ENCODE peak calls at places on chromosomes 4 and X, in seven cellular contexts. One of them, this sample, is unnamed.

GRCh38 chrX:136030357-136031225 is 45.4 kb downstream of the SLC9A6 start:
- DNase-seq in mesenchymal stem cell: peak; percentile 83
- DNase-seq in mesendoderm: no peak
- DNase-seq in H1: no peak
- DNase-seq in trophoblast cell: no peak
- DNase-seq in IMR-90: peak; percentile 76
- DNase-seq in neuronal stem cell: no peak
- DNase-seq in this sample: no peak

GRCh38 chr4:97530676-97531075 is 612.6 kb downstream of the STPG2 start:
- DNase-seq in mesenchymal stem cell: no peak
- DNase-seq in IMR-90: no peak
- DNase-seq in H1: no peak
- DNase-seq in trophoblast cell: no peak
- DNase-seq in mesendoderm: peak; percentile 1
- DNase-seq in neuronal stem cell: no peak
- DNase-seq in this sample: no peak

GRCh38 chr4:930827-931193 is 1.3 kb downstream of the GAK start:
- DNase-seq in H1: no peak
- DNase-seq in trophoblast cell: peak; percentile 26
- DNase-seq in mesendoderm: no peak
- DNase-seq in IMR-90: no peak
- DNase-seq in mesenchymal stem cell: no peak
- DNase-seq in neuronal stem cell: no peak
- DNase-seq in this sample: no peak

GRCh38 chr4:133812236-133812635 is 389.4 kb downstream of the PABPC4L start:
- DNase-seq in neuronal stem cell: no peak
- DNase-seq in H1: no peak
- DNase-seq in trophoblast cell: no peak
- DNase-seq in mesenchymal stem cell: no peak
- DNase-seq in IMR-90: no peak
- DNase-seq in mesendoderm: no peak
- DNase-seq in this sample: no peak

GRCh38 chr4:74097161-74097560 is 1.8 kb downstream of the CXCL2 start:
- DNase-seq in mesendoderm: no peak
- DNase-seq in H1: no peak
- DNase-seq in neuronal stem cell: no peak
- DNase-seq in mesenchymal stem cell: no peak
- DNase-seq in trophoblast cell: no peak
- DNase-seq in IMR-90: no peak
- DNase-seq in this sample: no peak

GRCh38 chr4:54277691-54278090 is 48.6 kb downstream of the PDGFRA start:
- DNase-seq in IMR-90: peak; percentile 92
- DNase-seq in neuronal stem cell: no peak
- DNase-seq in mesendoderm: no peak
- DNase-seq in trophoblast cell: peak; percentile 5
- DNase-seq in H1: no peak
- DNase-seq in mesenchymal stem cell: peak; percentile 73
- DNase-seq in this sample: no peak

GRCh38 chrX:9493936-9494335 is 29.1 kb downstream of the TBL1X start:
- DNase-seq in H1: no peak
- DNase-seq in trophoblast cell: no peak
- DNase-seq in mesendoderm: no peak
- DNase-seq in mesenchymal stem cell: no peak
- DNase-seq in IMR-90: no peak
- DNase-seq in neuronal stem cell: no peak
- DNase-seq in this sample: no peak

GRCh38 chr4:40316333-40316781 is 18.8 kb upstream of the CHRNA9 start:
- DNase-seq in trophoblast cell: peak; percentile 98
- DNase-seq in mesendoderm: no peak
- DNase-seq in mesenchymal stem cell: peak; percentile 99
- DNase-seq in H1: no peak
- DNase-seq in IMR-90: peak; percentile 93
- DNase-seq in neuronal stem cell: no peak
- DNase-seq in this sample: no peak

GRCh38 chr4:100189820-100190642 is at the start of gene DDIT4L:
- DNase-seq in trophoblast cell: peak; percentile 51
- DNase-seq in mesenchymal stem cell: peak; percentile 56
- DNase-seq in H1: peak; percentile 78
- DNase-seq in IMR-90: peak; percentile 37
- DNase-seq in neuronal stem cell: peak; percentile 44
- DNase-seq in mesendoderm: peak; percentile 69
- DNase-seq in this sample: peak; percentile 84

GRCh38 chrX:124737771-124738170 is 391.4 kb downstream of the SH2D1A start:
- DNase-seq in neuronal stem cell: no peak
- DNase-seq in mesenchymal stem cell: no peak
- DNase-seq in H1: no peak
- DNase-seq in IMR-90: no peak
- DNase-seq in mesendoderm: peak; percentile 10
- DNase-seq in trophoblast cell: no peak
- DNase-seq in this sample: peak; percentile 28

GRCh38 chrX:67583171-67583570 is 39.4 kb downstream of the AR start:
- DNase-seq in IMR-90: no peak
- DNase-seq in mesendoderm: no peak
- DNase-seq in H1: no peak
- DNase-seq in trophoblast cell: no peak
- DNase-seq in mesenchymal stem cell: no peak
- DNase-seq in neuronal stem cell: no peak
- DNase-seq in this sample: no peak

GRCh38 chrX:15143050-15143824 is 126.6 kb downstream of the ASB9 start:
- DNase-seq in IMR-90: peak; percentile 45
- DNase-seq in mesenchymal stem cell: peak; percentile 22
- DNase-seq in mesendoderm: peak; percentile 57
- DNase-seq in trophoblast cell: peak; percentile 70
- DNase-seq in H1: peak; percentile 47
- DNase-seq in neuronal stem cell: peak; percentile 14
- DNase-seq in this sample: peak; percentile 37

GRCh38 chr4:147518846-147519767 is 38.2 kb downstream of the EDNRA start:
- DNase-seq in H1: peak; percentile 59
- DNase-seq in mesenchymal stem cell: peak; percentile 76
- DNase-seq in trophoblast cell: peak; percentile 83
- DNase-seq in IMR-90: peak; percentile 86
- DNase-seq in mesendoderm: peak; percentile 79
- DNase-seq in neuronal stem cell: peak; percentile 14
- DNase-seq in this sample: peak; percentile 62

GRCh38 chr4:188109157-188109755 is at the start of gene TRIML2:
- DNase-seq in H1: no peak
- DNase-seq in mesenchymal stem cell: no peak
- DNase-seq in mesendoderm: peak; percentile 96
- DNase-seq in IMR-90: no peak
- DNase-seq in trophoblast cell: peak; percentile 87
- DNase-seq in neuronal stem cell: no peak
- DNase-seq in this sample: peak; percentile 39

GRCh38 chrX:14039344-14039743 is 9.7 kb upstream of the GEMIN8 start:
- DNase-seq in neuronal stem cell: peak; percentile 36
- DNase-seq in H1: no peak
- DNase-seq in mesendoderm: peak; percentile 34
- DNase-seq in trophoblast cell: peak; percentile 82
- DNase-seq in IMR-90: peak; percentile 37
- DNase-seq in mesenchymal stem cell: peak; percentile 29
- DNase-seq in this sample: no peak

GRCh38 chr4:40377462-40378385 is 42.6 kb downstream of the CHRNA9 start:
- DNase-seq in mesendoderm: no peak
- DNase-seq in neuronal stem cell: no peak
- DNase-seq in trophoblast cell: peak; percentile 95
- DNase-seq in IMR-90: peak; percentile 27
- DNase-seq in H1: no peak
- DNase-seq in mesenchymal stem cell: peak; percentile 83
- DNase-seq in this sample: no peak

GRCh38 chr4:129167640-129168260 is 71.8 kb downstream of the C4orf33 start:
- DNase-seq in neuronal stem cell: peak; percentile 24
- DNase-seq in trophoblast cell: peak; percentile 3
- DNase-seq in mesendoderm: peak; percentile 66
- DNase-seq in IMR-90: peak; percentile 2
- DNase-seq in H1: peak; percentile 51
- DNase-seq in mesenchymal stem cell: no peak
- DNase-seq in this sample: peak; percentile 69

GRCh38 chrX:129540725-129541184 is 696 bp downstream of the OCRL start:
- DNase-seq in H1: peak; percentile 44
- DNase-seq in IMR-90: no peak
- DNase-seq in mesenchymal stem cell: no peak
- DNase-seq in trophoblast cell: no peak
- DNase-seq in neuronal stem cell: no peak
- DNase-seq in mesendoderm: peak; percentile 13
- DNase-seq in this sample: peak; percentile 33

GRCh38 chr4:103010827-103011226 is 8.7 kb downstream of the SLC9B1 start:
- DNase-seq in H1: no peak
- DNase-seq in mesendoderm: no peak
- DNase-seq in trophoblast cell: no peak
- DNase-seq in IMR-90: no peak
- DNase-seq in neuronal stem cell: no peak
- DNase-seq in mesenchymal stem cell: no peak
- DNase-seq in this sample: no peak

GRCh38 chr4:103011378-103012025 is 8.0 kb downstream of the SLC9B1 start:
- DNase-seq in neuronal stem cell: no peak
- DNase-seq in trophoblast cell: peak; percentile 95
- DNase-seq in mesenchymal stem cell: peak; percentile 4
- DNase-seq in IMR-90: peak; percentile 48
- DNase-seq in mesendoderm: peak; percentile 53
- DNase-seq in H1: no peak
- DNase-seq in this sample: no peak

GRCh38 chr4:103012085-103012484 is 7.4 kb downstream of the SLC9B1 start:
- DNase-seq in neuronal stem cell: no peak
- DNase-seq in mesendoderm: no peak
- DNase-seq in H1: no peak
- DNase-seq in mesenchymal stem cell: peak; percentile 45
- DNase-seq in IMR-90: peak; percentile 83
- DNase-seq in trophoblast cell: no peak
- DNase-seq in this sample: no peak

GRCh38 chr4:103012594-103012993 is 6.9 kb downstream of the SLC9B1 start:
- DNase-seq in mesenchymal stem cell: no peak
- DNase-seq in neuronal stem cell: no peak
- DNase-seq in IMR-90: peak; percentile 17
- DNase-seq in trophoblast cell: no peak
- DNase-seq in H1: no peak
- DNase-seq in mesendoderm: no peak
- DNase-seq in this sample: no peak

GRCh38 chr4:103008875-103009729 is 10.4 kb downstream of the SLC9B1 start:
- DNase-seq in H1: no peak
- DNase-seq in mesenchymal stem cell: peak; percentile 78
- DNase-seq in mesendoderm: peak; percentile 65
- DNase-seq in neuronal stem cell: peak; percentile 54
- DNase-seq in IMR-90: peak; percentile 80
- DNase-seq in trophoblast cell: peak; percentile 86
- DNase-seq in this sample: no peak
- H3K4ac ChIP-seq in H1: no peak overlapping the region
- H3K4ac ChIP-seq in mesenchymal stem cell: no peak overlapping the region
- H3K4ac ChIP-seq in mesendoderm: no peak overlapping the region
- H3K4ac ChIP-seq in neuronal stem cell: no peak overlapping the region
- H3K4ac ChIP-seq in IMR-90: no peak overlapping the region
- H3K4ac ChIP-seq in trophoblast cell: no peak overlapping the region
- H3K4ac ChIP-seq in this sample: no peak overlapping the region

GRCh38 chr4:105630670-105631655 is 77.5 kb downstream of the INTS12 start:
- DNase-seq in IMR-90: no peak
- DNase-seq in trophoblast cell: no peak
- DNase-seq in mesendoderm: no peak
- DNase-seq in mesenchymal stem cell: peak; percentile 6
- DNase-seq in H1: no peak
- DNase-seq in neuronal stem cell: no peak
- DNase-seq in this sample: no peak

GRCh38 chr4:105626846-105627245 is 74.4 kb downstream of the ARHGEF38 start:
- DNase-seq in H1: no peak
- DNase-seq in trophoblast cell: no peak
- DNase-seq in mesendoderm: no peak
- DNase-seq in IMR-90: no peak
- DNase-seq in neuronal stem cell: no peak
- DNase-seq in mesenchymal stem cell: no peak
- DNase-seq in this sample: no peak

GRCh38 chr4:105624530-105624929 is 72.1 kb downstream of the ARHGEF38 start:
- DNase-seq in mesendoderm: no peak
- DNase-seq in H1: no peak
- DNase-seq in mesenchymal stem cell: peak; percentile 3
- DNase-seq in neuronal stem cell: no peak
- DNase-seq in trophoblast cell: no peak
- DNase-seq in IMR-90: peak; percentile 40
- DNase-seq in this sample: no peak

GRCh38 chr4:105625214-105625613 is 72.8 kb downstream of the ARHGEF38 start:
- DNase-seq in mesendoderm: no peak
- DNase-seq in mesenchymal stem cell: no peak
- DNase-seq in neuronal stem cell: no peak
- DNase-seq in IMR-90: no peak
- DNase-seq in trophoblast cell: no peak
- DNase-seq in H1: no peak
- DNase-seq in this sample: no peak

GRCh38 chr4:105627620-105628019 is 75.2 kb downstream of the ARHGEF38 start:
- DNase-seq in H1: no peak
- DNase-seq in mesenchymal stem cell: no peak
- DNase-seq in trophoblast cell: no peak
- DNase-seq in neuronal stem cell: no peak
- DNase-seq in IMR-90: no peak
- DNase-seq in mesendoderm: no peak
- DNase-seq in this sample: no peak
- H3K4ac ChIP-seq in H1: no peak overlapping the region
- H3K4ac ChIP-seq in mesenchymal stem cell: no peak overlapping the region
- H3K4ac ChIP-seq in trophoblast cell: no peak overlapping the region
- H3K4ac ChIP-seq in neuronal stem cell: no peak overlapping the region
- H3K4ac ChIP-seq in IMR-90: no peak overlapping the region
- H3K4ac ChIP-seq in mesendoderm: no peak overlapping the region
- H3K4ac ChIP-seq in this sample: no peak overlapping the region

DNA sequence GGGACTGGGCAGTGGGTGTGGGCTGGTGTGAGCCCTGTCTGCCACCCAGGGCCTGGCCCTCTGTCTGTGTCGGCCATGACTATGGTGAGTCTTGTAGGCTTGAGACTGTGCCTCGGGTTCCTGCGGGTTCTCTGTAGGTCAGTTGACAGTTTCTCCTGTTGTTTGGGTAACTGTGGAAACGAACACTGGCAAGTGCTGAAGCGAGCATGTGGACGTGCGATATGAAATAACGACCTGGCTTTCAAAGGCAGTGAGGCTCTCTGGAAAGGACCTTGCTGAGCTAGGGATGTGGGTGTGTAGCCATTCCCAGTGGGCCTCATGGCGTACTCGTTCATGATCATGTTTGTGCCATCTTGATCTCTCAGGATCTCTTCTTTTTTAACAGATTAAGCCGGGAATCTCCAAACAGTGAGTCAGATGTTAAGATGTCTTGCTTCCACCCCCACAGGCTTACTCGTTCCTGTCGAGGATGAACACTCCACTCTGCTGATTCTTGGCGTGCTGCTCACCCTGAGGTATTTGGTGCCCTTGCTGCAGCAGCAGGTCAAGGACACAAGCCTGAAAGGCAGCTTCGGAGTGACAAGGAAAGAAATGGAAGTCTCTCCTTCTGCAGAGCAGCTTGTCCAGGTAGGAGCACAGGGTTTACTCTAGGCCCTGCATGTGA is 41.3 kb downstream of the HTT start:
- DNase-seq in IMR-90: peak; percentile 81
- DNase-seq in H1: no peak
- DNase-seq in neuronal stem cell: no peak
- DNase-seq in mesendoderm: no peak
- DNase-seq in mesenchymal stem cell: peak; percentile 78
- DNase-seq in trophoblast cell: peak; percentile 64
- DNase-seq in this sample: no peak
- H3K4ac ChIP-seq in IMR-90: peak overlapping the region; percentile 19
- H3K4ac ChIP-seq in H1: no peak overlapping the region
- H3K4ac ChIP-seq in neuronal stem cell: no peak overlapping the region
- H3K4ac ChIP-seq in mesendoderm: no peak overlapping the region
- H3K4ac ChIP-seq in mesenchymal stem cell: no peak overlapping the region
- H3K4ac ChIP-seq in trophoblast cell: no peak overlapping the region
- H3K4ac ChIP-seq in this sample: no peak overlapping the region

GRCh38 chr4:110332483-110332882 is 134.1 kb upstream of the ELOVL6 start:
- DNase-seq in H1: no peak
- DNase-seq in mesendoderm: no peak
- DNase-seq in neuronal stem cell: no peak
- DNase-seq in mesenchymal stem cell: no peak
- DNase-seq in IMR-90: no peak
- DNase-seq in trophoblast cell: no peak
- DNase-seq in this sample: no peak

GRCh38 chr4:110335399-110335798 is 137.0 kb upstream of the ELOVL6 start:
- DNase-seq in neuronal stem cell: no peak
- DNase-seq in H1: no peak
- DNase-seq in IMR-90: no peak
- DNase-seq in trophoblast cell: peak; percentile 84
- DNase-seq in mesendoderm: no peak
- DNase-seq in mesenchymal stem cell: no peak
- DNase-seq in this sample: no peak
- H3K4ac ChIP-seq in neuronal stem cell: no peak overlapping the region
- H3K4ac ChIP-seq in H1: no peak overlapping the region
- H3K4ac ChIP-seq in IMR-90: no peak overlapping the region
- H3K4ac ChIP-seq in trophoblast cell: no peak overlapping the region
- H3K4ac ChIP-seq in mesendoderm: no peak overlapping the region
- H3K4ac ChIP-seq in mesenchymal stem cell: no peak overlapping the region
- H3K4ac ChIP-seq in this sample: no peak overlapping the region